ENCODE peak calls at places on chromosomes 12 and 14, in five cellular contexts. One of them, this sample, is unnamed.

GRCh38 chr12:31204995-31205582 is 120.9 kb downstream of the SINHCAF start:
- DNase-seq in left ventricle myocardium inferior: no peak
- DNase-seq in ovary: no peak
- DNase-seq in A549: no peak
- DNase-seq in fibroblast of lung: peak
- DNase-seq in this sample: no peak

GRCh38 chr12:12890815-12891645 is at the start of gene GPRC5A:
- DNase-seq in left ventricle myocardium inferior: peak
- DNase-seq in ovary: peak
- DNase-seq in fibroblast of lung: peak
- DNase-seq in A549: peak
- DNase-seq in this sample: peak

GRCh38 chr12:131035268-131035681 is 81.6 kb downstream of the ADGRD1 start:
- DNase-seq in ovary: no peak
- DNase-seq in fibroblast of lung: no peak
- DNase-seq in A549: no peak
- DNase-seq in left ventricle myocardium inferior: no peak
- DNase-seq in this sample: no peak

GRCh38 chr12:120413901-120414695 is 23.8 kb upstream of the COX6A1 start:
- DNase-seq in left ventricle myocardium inferior: no peak
- DNase-seq in fibroblast of lung: no peak
- DNase-seq in ovary: no peak
- DNase-seq in A549: no peak
- DNase-seq in this sample: no peak

GRCh38 chr12:110638792-110639191 is 24.9 kb downstream of the TCTN1 start:
- DNase-seq in left ventricle myocardium inferior: no peak
- DNase-seq in A549: no peak
- DNase-seq in fibroblast of lung: peak
- DNase-seq in ovary: no peak
- DNase-seq in this sample: no peak

GRCh38 chr12:71865166-71865713 is 25.7 kb downstream of the TBC1D15 start:
- DNase-seq in ovary: no peak
- DNase-seq in A549: no peak
- DNase-seq in left ventricle myocardium inferior: no peak
- DNase-seq in fibroblast of lung: peak
- DNase-seq in this sample: no peak

GRCh38 chr12:122867701-122868461 is 28.0 kb downstream of the VPS37B start:
- DNase-seq in fibroblast of lung: no peak
- DNase-seq in left ventricle myocardium inferior: peak
- DNase-seq in A549: peak
- DNase-seq in ovary: peak
- DNase-seq in this sample: peak

GRCh38 chr12:109595321-109595902 is 21.8 kb downstream of the MVK start:
- DNase-seq in fibroblast of lung: no peak
- DNase-seq in left ventricle myocardium inferior: no peak
- DNase-seq in A549: no peak
- DNase-seq in ovary: no peak
- DNase-seq in this sample: no peak

GRCh38 chr12:88450130-88450529 is 130.1 kb downstream of the KITLG start:
- DNase-seq in ovary: no peak
- DNase-seq in A549: no peak
- DNase-seq in fibroblast of lung: no peak
- DNase-seq in left ventricle myocardium inferior: no peak
- DNase-seq in this sample: no peak

GRCh38 chr12:112762753-112763152 is 28.8 kb upstream of the RPH3A start:
- DNase-seq in fibroblast of lung: no peak
- DNase-seq in left ventricle myocardium inferior: no peak
- DNase-seq in A549: no peak
- DNase-seq in ovary: no peak
- DNase-seq in this sample: no peak

GRCh38 chr12:72433298-72433697 is 161.1 kb downstream of the TRHDE start:
- DNase-seq in left ventricle myocardium inferior: no peak
- DNase-seq in A549: no peak
- DNase-seq in ovary: no peak
- DNase-seq in fibroblast of lung: no peak
- DNase-seq in this sample: no peak

GRCh38 chr12:106724116-106724515 is 50.4 kb upstream of the RIC8B start:
- DNase-seq in ovary: no peak
- DNase-seq in left ventricle myocardium inferior: no peak
- DNase-seq in fibroblast of lung: no peak
- DNase-seq in A549: no peak
- DNase-seq in this sample: no peak

GRCh38 chr12:109264095-109264942 is 44.8 kb downstream of the FOXN4 start:
- DNase-seq in fibroblast of lung: peak
- DNase-seq in A549: peak
- DNase-seq in left ventricle myocardium inferior: peak
- DNase-seq in ovary: peak
- DNase-seq in this sample: peak

GRCh38 chr14:88363624-88364023 is 21.8 kb upstream of the SPATA7 start:
- DNase-seq in left ventricle myocardium inferior: no peak
- DNase-seq in fibroblast of lung: no peak
- DNase-seq in ovary: no peak
- DNase-seq in A549: no peak
- DNase-seq in this sample: no peak

GRCh38 chr12:116442981-116443380 is 116.2 kb upstream of the MAP1LC3B2 start:
- DNase-seq in ovary: no peak
- DNase-seq in A549: no peak
- DNase-seq in left ventricle myocardium inferior: no peak
- DNase-seq in fibroblast of lung: no peak
- DNase-seq in this sample: no peak

GRCh38 chr12:5094550-5094949 is 50.9 kb downstream of the KCNA5 start:
- DNase-seq in left ventricle myocardium inferior: no peak
- DNase-seq in A549: no peak
- DNase-seq in fibroblast of lung: no peak
- DNase-seq in ovary: no peak
- DNase-seq in this sample: no peak

GRCh38 chr12:90368081-90368480 is 586.9 kb downstream of the CCER1 start:
- DNase-seq in ovary: no peak
- DNase-seq in left ventricle myocardium inferior: no peak
- DNase-seq in A549: no peak
- DNase-seq in fibroblast of lung: no peak
- DNase-seq in this sample: no peak

GRCh38 chr12:12992418-12993175 is 7.5 kb downstream of the HEBP1 start:
- DNase-seq in ovary: peak
- DNase-seq in left ventricle myocardium inferior: no peak
- DNase-seq in fibroblast of lung: peak
- DNase-seq in A549: peak
- DNase-seq in this sample: no peak

GRCh38 chr12:98645572-98646067 is 530 bp downstream of the APAF1 start:
- DNase-seq in A549: peak
- DNase-seq in fibroblast of lung: no peak
- DNase-seq in left ventricle myocardium inferior: no peak
- DNase-seq in ovary: no peak
- DNase-seq in this sample: peak

GRCh38 chr12:1606021-1606622 is 11.7 kb upstream of the FBXL14 start:
- DNase-seq in left ventricle myocardium inferior: peak
- DNase-seq in A549: peak
- DNase-seq in fibroblast of lung: peak
- DNase-seq in ovary: peak
- DNase-seq in this sample: peak

GRCh38 chr12:52234226-52234810 is 1.3 kb downstream of the KRT7 start:
- DNase-seq in A549: no peak
- DNase-seq in fibroblast of lung: no peak
- DNase-seq in left ventricle myocardium inferior: no peak
- DNase-seq in ovary: no peak
- DNase-seq in this sample: no peak

GRCh38 chr12:108119126-108119973 is 9.7 kb upstream of the WSCD2 start:
- DNase-seq in fibroblast of lung: no peak
- DNase-seq in left ventricle myocardium inferior: no peak
- DNase-seq in A549: no peak
- DNase-seq in ovary: no peak
- DNase-seq in this sample: no peak

GRCh38 chr12:55743131-55743921 is 404 bp downstream of the GDF11 start:
- DNase-seq in A549: peak
- DNase-seq in left ventricle myocardium inferior: peak
- DNase-seq in ovary: peak
- DNase-seq in fibroblast of lung: peak
- DNase-seq in this sample: peak

GRCh38 chr12:106918746-106919145 is 37.0 kb upstream of the TMEM263 start:
- DNase-seq in left ventricle myocardium inferior: no peak
- DNase-seq in A549: no peak
- DNase-seq in ovary: no peak
- DNase-seq in fibroblast of lung: peak
- DNase-seq in this sample: peak

GRCh38 chr12:4441355-4442330 is 4.0 kb downstream of the FGF6 start:
- DNase-seq in fibroblast of lung: no peak
- DNase-seq in A549: no peak
- DNase-seq in left ventricle myocardium inferior: no peak
- DNase-seq in ovary: no peak
- DNase-seq in this sample: peak

GRCh38 chr14:31578792-31579191 is 17.6 kb downstream of the NUBPL start:
- DNase-seq in left ventricle myocardium inferior: no peak
- DNase-seq in ovary: no peak
- DNase-seq in fibroblast of lung: no peak
- DNase-seq in A549: no peak
- DNase-seq in this sample: no peak
- H3K27ac ChIP-seq in left ventricle myocardium inferior: peak
- H3K27ac ChIP-seq in ovary: peak
- H3K27ac ChIP-seq in fibroblast of lung: no peak
- H3K27ac ChIP-seq in A549: no peak
- H3K27ac ChIP-seq in this sample: no peak

DNA sequence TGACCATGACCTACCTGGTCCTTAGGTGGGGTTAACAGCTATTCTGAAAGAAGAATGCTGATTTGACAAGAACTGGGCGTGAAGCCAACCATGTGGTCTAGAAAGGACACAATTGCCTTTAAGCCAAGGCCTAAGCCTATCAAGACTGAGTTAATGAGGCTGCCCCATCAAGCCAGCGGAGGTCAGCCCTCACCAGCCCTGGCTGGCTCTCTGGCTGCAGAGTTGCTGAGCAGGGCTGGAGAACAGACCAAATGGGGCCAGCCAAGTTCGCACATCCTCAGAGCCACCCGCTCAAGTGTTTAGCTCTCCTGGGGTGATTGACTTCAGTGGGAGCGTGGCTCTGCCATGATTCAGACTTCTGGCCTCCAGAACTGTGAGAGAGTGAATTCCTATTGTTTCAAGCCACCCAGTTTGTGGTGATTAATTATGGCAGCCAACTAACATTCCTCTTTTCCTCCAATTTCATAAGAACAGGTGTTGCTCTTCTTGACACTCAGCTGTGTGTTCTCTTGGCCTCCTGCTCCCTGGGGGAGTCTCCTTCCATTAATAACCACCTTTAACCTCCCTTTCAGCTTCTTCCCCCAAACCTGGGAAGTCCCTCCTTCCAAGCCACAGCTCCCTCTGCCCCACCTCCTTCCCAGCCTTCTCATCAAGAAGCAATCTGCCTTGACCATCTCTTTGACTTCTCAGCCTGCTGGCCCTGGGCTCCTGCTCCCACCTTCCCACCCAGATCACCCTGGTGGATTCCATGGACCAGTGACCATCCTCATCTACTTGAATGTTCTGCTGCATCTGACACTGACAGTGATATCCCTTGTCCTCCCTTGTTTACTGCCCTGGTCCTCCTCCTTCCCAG is 5.3 kb upstream of the SERPINA5 start:
- DNase-seq in A549: no peak
- DNase-seq in fibroblast of lung: no peak
- DNase-seq in left ventricle myocardium inferior: no peak
- DNase-seq in ovary: no peak
- DNase-seq in this sample: no peak
- H3K4me3 ChIP-seq in A549: no peak
- H3K4me3 ChIP-seq in fibroblast of lung: no peak
- H3K4me3 ChIP-seq in left ventricle myocardium inferior: no peak
- H3K4me3 ChIP-seq in ovary: no peak
- H3K4me3 ChIP-seq in this sample: no peak

GRCh38 chr14:101763941-101764709 is 2.6 kb downstream of the PPP2R5C start:
- DNase-seq in fibroblast of lung: no peak
- DNase-seq in ovary: no peak
- DNase-seq in A549: no peak
- DNase-seq in left ventricle myocardium inferior: no peak
- DNase-seq in this sample: no peak

GRCh38 chr14:101760138-101761011 is 1.1 kb upstream of the PPP2R5C start:
- DNase-seq in A549: peak
- DNase-seq in fibroblast of lung: peak
- DNase-seq in left ventricle myocardium inferior: peak
- DNase-seq in ovary: peak
- DNase-seq in this sample: peak

GRCh38 chr14:101762530-101763101 is 1.1 kb downstream of the PPP2R5C start:
- DNase-seq in ovary: no peak
- DNase-seq in fibroblast of lung: no peak
- DNase-seq in left ventricle myocardium inferior: no peak
- DNase-seq in A549: no peak
- DNase-seq in this sample: no peak

GRCh38 chr14:101761032-101761880 is at the start of gene PPP2R5C:
- DNase-seq in A549: peak
- DNase-seq in ovary: peak
- DNase-seq in fibroblast of lung: peak
- DNase-seq in left ventricle myocardium inferior: peak
- DNase-seq in this sample: peak

DNA sequence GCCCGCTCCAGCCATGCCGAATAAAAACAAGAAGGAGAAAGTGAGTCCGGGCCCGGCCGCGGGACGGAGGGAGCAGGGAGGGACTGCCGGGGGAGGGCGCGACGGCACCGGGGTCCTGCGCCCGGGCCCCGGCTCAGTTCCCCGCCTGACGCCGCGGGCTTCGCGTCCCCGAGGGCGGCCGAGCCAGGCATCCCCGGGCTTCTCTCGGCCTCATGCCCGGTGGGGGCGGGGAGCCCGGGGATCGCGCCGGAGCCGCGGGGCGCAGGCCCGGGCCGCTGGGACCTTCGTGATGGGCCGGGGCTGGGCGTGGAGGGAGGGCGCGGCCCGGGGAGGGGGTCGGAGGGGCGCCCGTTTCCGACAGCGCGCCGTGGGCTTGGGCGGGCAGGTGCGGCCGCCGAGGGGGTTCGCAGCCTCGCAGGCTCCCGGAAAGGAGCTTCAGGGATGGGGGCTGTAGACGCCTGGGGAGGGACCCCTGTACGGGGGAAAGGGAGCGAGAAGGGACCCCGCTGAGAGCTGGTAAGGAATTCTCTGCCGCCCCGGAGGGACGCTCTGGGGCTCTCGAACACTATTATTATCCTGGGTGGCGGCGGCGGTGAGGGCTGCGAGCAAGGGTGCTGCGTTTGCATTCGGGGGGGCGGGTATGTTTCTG is 496 bp downstream of the PPP2R5C start:
- DNase-seq in A549: peak
- DNase-seq in left ventricle myocardium inferior: peak
- DNase-seq in ovary: peak
- DNase-seq in fibroblast of lung: no peak
- DNase-seq in this sample: peak
- H3K27ac ChIP-seq in A549: peak
- H3K27ac ChIP-seq in left ventricle myocardium inferior: peak
- H3K27ac ChIP-seq in ovary: peak
- H3K27ac ChIP-seq in fibroblast of lung: peak
- H3K27ac ChIP-seq in this sample: peak

GRCh38 chr12:6763380-6763779 is 2.8 kb upstream of the PTMS start:
- DNase-seq in left ventricle myocardium inferior: no peak
- DNase-seq in A549: no peak
- DNase-seq in ovary: no peak
- DNase-seq in fibroblast of lung: no peak
- DNase-seq in this sample: no peak

GRCh38 chr12:6765634-6766581 is at the start of gene PTMS:
- DNase-seq in A549: peak
- DNase-seq in ovary: peak
- DNase-seq in left ventricle myocardium inferior: peak
- DNase-seq in fibroblast of lung: peak
- DNase-seq in this sample: peak

GRCh38 chr12:6764011-6764828 is 1.9 kb upstream of the PTMS start:
- DNase-seq in left ventricle myocardium inferior: peak
- DNase-seq in A549: peak
- DNase-seq in ovary: peak
- DNase-seq in fibroblast of lung: peak
- DNase-seq in this sample: peak

GRCh38 chr12:6766651-6767300 is 613 bp downstream of the PTMS start:
- DNase-seq in A549: peak
- DNase-seq in ovary: peak
- DNase-seq in left ventricle myocardium inferior: peak
- DNase-seq in fibroblast of lung: peak
- DNase-seq in this sample: peak

GRCh38 chr12:6765048-6765633 is 1.0 kb upstream of the PTMS start:
- DNase-seq in left ventricle myocardium inferior: no peak
- DNase-seq in fibroblast of lung: no peak
- DNase-seq in A549: peak
- DNase-seq in ovary: no peak
- DNase-seq in this sample: no peak
- H3K4me3 ChIP-seq in left ventricle myocardium inferior: peak
- H3K4me3 ChIP-seq in fibroblast of lung: peak
- H3K4me3 ChIP-seq in A549: peak
- H3K4me3 ChIP-seq in ovary: peak
- H3K4me3 ChIP-seq in this sample: peak